ENCODE peak calls at places on chromosomes 7 and 10, in six cellular contexts. One of them, this sample, is unnamed.

GRCh38 chr10:67815571-67816059 is 22.4 kb downstream of the DNAJC12 start:
- DNase-seq in left cardiac atrium: no peak
- DNase-seq in astrocyte of the spinal cord: peak; percentile 36
- DNase-seq in stimulated activated CD4-positive, alpha-beta T cell treated with anti-CD3 and anti-CD28 coated beads, Interleukin-12 subunit alpha, Interleukin-12 subunit beta, amount 100 ng/mL, for 48 hours: no peak
- DNase-seq in dermis microvascular lymphatic vessel endothelial cell: peak; percentile 31
- DNase-seq in right atrium auricular region: no peak
- DNase-seq in this sample: peak; percentile 56

GRCh38 chr10:79490400-79491081 is 21.8 kb upstream of the EIF5AL1 start:
- DNase-seq in astrocyte of the spinal cord: peak; percentile 77
- DNase-seq in stimulated activated CD4-positive, alpha-beta T cell treated with anti-CD3 and anti-CD28 coated beads, Interleukin-12 subunit alpha, Interleukin-12 subunit beta, amount 100 ng/mL, for 48 hours: no peak
- DNase-seq in dermis microvascular lymphatic vessel endothelial cell: no peak
- DNase-seq in right atrium auricular region: no peak
- DNase-seq in left cardiac atrium: peak; percentile 33
- DNase-seq in this sample: no peak

GRCh38 chr10:96814264-96814663 is 17.8 kb upstream of the LCOR start:
- DNase-seq in stimulated activated CD4-positive, alpha-beta T cell treated with anti-CD3 and anti-CD28 coated beads, Interleukin-12 subunit alpha, Interleukin-12 subunit beta, amount 100 ng/mL, for 48 hours: no peak
- DNase-seq in left cardiac atrium: no peak
- DNase-seq in dermis microvascular lymphatic vessel endothelial cell: no peak
- DNase-seq in astrocyte of the spinal cord: peak; percentile 88
- DNase-seq in right atrium auricular region: no peak
- DNase-seq in this sample: no peak

GRCh38 chr10:35214607-35215020 is 88.0 kb downstream of the CREM start:
- DNase-seq in dermis microvascular lymphatic vessel endothelial cell: no peak
- DNase-seq in astrocyte of the spinal cord: no peak
- DNase-seq in right atrium auricular region: no peak
- DNase-seq in left cardiac atrium: no peak
- DNase-seq in stimulated activated CD4-positive, alpha-beta T cell treated with anti-CD3 and anti-CD28 coated beads, Interleukin-12 subunit alpha, Interleukin-12 subunit beta, amount 100 ng/mL, for 48 hours: no peak
- DNase-seq in this sample: no peak

GRCh38 chr7:26694156-26694555 is 170.2 kb downstream of the SKAP2 start:
- DNase-seq in dermis microvascular lymphatic vessel endothelial cell: no peak
- DNase-seq in stimulated activated CD4-positive, alpha-beta T cell treated with anti-CD3 and anti-CD28 coated beads, Interleukin-12 subunit alpha, Interleukin-12 subunit beta, amount 100 ng/mL, for 48 hours: no peak
- DNase-seq in astrocyte of the spinal cord: no peak
- DNase-seq in right atrium auricular region: no peak
- DNase-seq in left cardiac atrium: no peak
- DNase-seq in this sample: no peak

GRCh38 chr10:130301026-130301892 is 165.1 kb downstream of the GLRX3 start:
- DNase-seq in dermis microvascular lymphatic vessel endothelial cell: peak; percentile 37
- DNase-seq in astrocyte of the spinal cord: peak; percentile 36
- DNase-seq in right atrium auricular region: no peak
- DNase-seq in stimulated activated CD4-positive, alpha-beta T cell treated with anti-CD3 and anti-CD28 coated beads, Interleukin-12 subunit alpha, Interleukin-12 subunit beta, amount 100 ng/mL, for 48 hours: peak; percentile 68
- DNase-seq in left cardiac atrium: no peak
- DNase-seq in this sample: peak; percentile 51

GRCh38 chr7:13198036-13198435 is 510.6 kb downstream of the ARL4A start:
- DNase-seq in left cardiac atrium: no peak
- DNase-seq in astrocyte of the spinal cord: no peak
- DNase-seq in right atrium auricular region: no peak
- DNase-seq in dermis microvascular lymphatic vessel endothelial cell: no peak
- DNase-seq in stimulated activated CD4-positive, alpha-beta T cell treated with anti-CD3 and anti-CD28 coated beads, Interleukin-12 subunit alpha, Interleukin-12 subunit beta, amount 100 ng/mL, for 48 hours: no peak
- DNase-seq in this sample: no peak

GRCh38 chr7:41733063-41733398 is 30.1 kb upstream of the INHBA start:
- DNase-seq in astrocyte of the spinal cord: no peak
- DNase-seq in left cardiac atrium: no peak
- DNase-seq in dermis microvascular lymphatic vessel endothelial cell: no peak
- DNase-seq in right atrium auricular region: no peak
- DNase-seq in stimulated activated CD4-positive, alpha-beta T cell treated with anti-CD3 and anti-CD28 coated beads, Interleukin-12 subunit alpha, Interleukin-12 subunit beta, amount 100 ng/mL, for 48 hours: no peak
- DNase-seq in this sample: peak; percentile 62

GRCh38 chr7:115585015-115585655 is 445.4 kb downstream of the TFEC start:
- DNase-seq in stimulated activated CD4-positive, alpha-beta T cell treated with anti-CD3 and anti-CD28 coated beads, Interleukin-12 subunit alpha, Interleukin-12 subunit beta, amount 100 ng/mL, for 48 hours: no peak
- DNase-seq in left cardiac atrium: no peak
- DNase-seq in astrocyte of the spinal cord: peak; percentile 11
- DNase-seq in right atrium auricular region: no peak
- DNase-seq in dermis microvascular lymphatic vessel endothelial cell: no peak
- DNase-seq in this sample: no peak

GRCh38 chr10:15743443-15743842 is 23.7 kb upstream of the ITGA8 start:
- DNase-seq in stimulated activated CD4-positive, alpha-beta T cell treated with anti-CD3 and anti-CD28 coated beads, Interleukin-12 subunit alpha, Interleukin-12 subunit beta, amount 100 ng/mL, for 48 hours: no peak
- DNase-seq in astrocyte of the spinal cord: no peak
- DNase-seq in right atrium auricular region: no peak
- DNase-seq in dermis microvascular lymphatic vessel endothelial cell: no peak
- DNase-seq in left cardiac atrium: no peak
- DNase-seq in this sample: no peak